ENCODE peak calls at places on chromosomes 6 and 20, in nine cellular contexts. J is IMR-90, W is AG04450, U is fibroblast of lung, R is K562, L is pancreas, C is tibial artery, P is prostate gland, Y is cardiac fibroblast. K is an unnamed sample.

GRCh38 chr6:44697333-44697732 is 309.8 kb downstream of the CDC5L start:
- DNase-seq in J (no peak), W (no peak), U (peak; percentile 16), R (no peak), L (no peak), C (no peak), P (no peak), Y (peak; percentile 49), K (no peak)

GRCh38 chr6:90080876-90081464 is 186.7 kb downstream of the GJA10 start:
- DNase-seq in J (no peak), W (no peak), U (no peak), R (no peak), L (no peak), C (no peak), P (no peak), Y (no peak), K (no peak)

GRCh38 chr20:39909447-39909846 is 779.6 kb downstream of the MAFB start:
- DNase-seq in J (no peak), W (no peak), U (no peak), R (no peak), L (no peak), C (peak; percentile 54), P (no peak), Y (no peak), K (no peak)

GRCh38 chr6:137112067-137112355 is 61.4 kb downstream of the IL22RA2 start:
- DNase-seq in J (peak; percentile 36), W (no peak), U (peak; percentile 59), R (no peak), L (no peak), C (no peak), P (no peak), Y (peak; percentile 85), K (peak; percentile 13)

GRCh38 chr20:58229198-58229802 is 847 bp upstream of the ANKRD60 start:
- DNase-seq in J (peak; percentile 57), W (no peak), U (peak; percentile 17), R (no peak), L (no peak), C (no peak), P (no peak), Y (no peak), K (no peak)

GRCh38 chr6:109351231-109352132 is 30.8 kb downstream of the CD164 start:
- DNase-seq in J (no peak), W (no peak), U (peak; percentile 40), R (peak; percentile 68), L (no peak), C (peak; percentile 30), P (no peak), Y (peak; percentile 33), K (no peak)

GRCh38 chr20:48831702-48832422 is 4.1 kb upstream of the PREX1 start:
- DNase-seq in J (peak; percentile 39), W (no peak), U (peak; percentile 75), R (peak; percentile 40), L (no peak), C (peak; percentile 62), P (no peak), Y (peak; percentile 54), K (no peak)

GRCh38 chr6:37024665-37025337 is 19.3 kb downstream of the FGD2 start:
- DNase-seq in J (peak; percentile 14), W (no peak), U (no peak), R (no peak), L (no peak), C (no peak), P (peak; percentile 83), Y (no peak), K (no peak)

GRCh38 chr6:107264357-107264831 is 149.1 kb upstream of the BEND3 start:
- DNase-seq in J (peak; percentile 89), W (peak; percentile 55), U (peak; percentile 70), R (no peak), L (no peak), C (no peak), P (no peak), Y (peak; percentile 88), K (no peak)

GRCh38 chr6:26044140-26045045 is 42.8 kb upstream of the HFE start:
- DNase-seq in J (peak; percentile 20), W (no peak), U (peak; percentile 58), R (no peak), L (peak; percentile 78), C (no peak), P (peak; percentile 19), Y (peak; percentile 51), K (no peak)

GRCh38 chr6:41768545-41769308 is 11.0 kb downstream of the FRS3 start:
- DNase-seq in J (no peak), W (no peak), U (no peak), R (peak; percentile 81), L (no peak), C (no peak), P (peak; percentile 78), Y (no peak), K (no peak)

GRCh38 chr6:150072201-150072600 is 3.3 kb upstream of the ULBP3 start:
- DNase-seq in J (peak; percentile 16), W (no peak), U (peak; percentile 10), R (peak; percentile 87), L (peak; percentile 90), C (peak; percentile 40), P (peak; percentile 56), Y (peak; percentile 57), K (no peak)

GRCh38 chr20:35297153-35297552 is 4.9 kb upstream of the FAM83C start:
- DNase-seq in J (no peak), W (no peak), U (no peak), R (no peak), L (no peak), C (no peak), P (no peak), Y (no peak), K (no peak)

GRCh38 chr6:146813554-146813953 is 214.8 kb downstream of the ADGB start:
- DNase-seq in J (peak; percentile 32), W (no peak), U (peak; percentile 43), R (no peak), L (no peak), C (no peak), P (no peak), Y (peak; percentile 48), K (peak; percentile 1)

DNA sequence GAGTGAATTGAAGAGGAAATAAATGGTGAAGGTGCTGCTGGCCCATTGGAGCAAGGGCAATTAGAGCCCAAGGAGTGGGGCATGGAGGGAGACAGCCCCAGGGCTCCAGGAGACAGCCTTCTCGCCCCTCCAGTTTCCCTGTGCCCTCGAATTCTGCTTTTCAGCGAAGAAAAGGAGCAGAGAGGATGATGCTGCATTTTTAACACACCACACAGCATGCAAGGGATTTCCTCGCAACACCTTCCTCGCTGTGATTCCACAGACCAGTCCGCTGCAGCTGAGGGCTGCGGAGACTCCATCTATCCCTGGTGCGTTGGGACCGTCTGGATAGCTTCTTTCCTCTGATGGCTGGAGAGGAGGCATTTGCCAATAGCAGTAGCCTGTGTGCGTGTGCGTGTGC is 41.7 kb downstream of the PTCHD4 start:
- DNase-seq in J (peak; percentile 4), W (no peak), U (peak; percentile 31), R (no peak), L (no peak), C (no peak), P (no peak), Y (no peak), K (no peak)
- H3K4me3 ChIP-seq in J (no peak overlapping the region), W (no peak overlapping the region), U (no peak overlapping the region), R (no peak overlapping the region), L (no peak overlapping the region), C (no peak overlapping the region), P (no peak overlapping the region), Y (no peak overlapping the region), K (no peak overlapping the region)

GRCh38 chr6:28756555-28756918 is 167.2 kb downstream of the TRIM27 start:
- DNase-seq in J (no peak), W (no peak), U (no peak), R (peak; percentile 22), L (no peak), C (no peak), P (no peak), Y (no peak), K (no peak)
- TF ChIP-seq CTCF in J (no peak), W (no peak), U (no peak), R (no peak), L (no peak), C (no peak), P (no peak), Y (no peak), K (no peak)

GRCh38 chr6:13471184-13471583 is 16.2 kb downstream of the GFOD1 start:
- DNase-seq in J (no peak), W (no peak), U (no peak), R (no peak), L (no peak), C (no peak), P (no peak), Y (no peak), K (no peak)

GRCh38 chr6:13468839-13469238 is 18.6 kb downstream of the GFOD1 start:
- DNase-seq in J (no peak), W (no peak), U (no peak), R (no peak), L (no peak), C (no peak), P (no peak), Y (no peak), K (no peak)

GRCh38 chr6:13472099-13472498 is 15.3 kb downstream of the GFOD1 start:
- DNase-seq in J (peak; percentile 30), W (no peak), U (peak; percentile 85), R (no peak), L (no peak), C (no peak), P (no peak), Y (no peak), K (peak; percentile 75)

GRCh38 chr6:13470240-13471140 is 16.9 kb downstream of the GFOD1 start:
- DNase-seq in J (no peak), W (no peak), U (no peak), R (no peak), L (no peak), C (no peak), P (no peak), Y (no peak), K (no peak)

DNA sequence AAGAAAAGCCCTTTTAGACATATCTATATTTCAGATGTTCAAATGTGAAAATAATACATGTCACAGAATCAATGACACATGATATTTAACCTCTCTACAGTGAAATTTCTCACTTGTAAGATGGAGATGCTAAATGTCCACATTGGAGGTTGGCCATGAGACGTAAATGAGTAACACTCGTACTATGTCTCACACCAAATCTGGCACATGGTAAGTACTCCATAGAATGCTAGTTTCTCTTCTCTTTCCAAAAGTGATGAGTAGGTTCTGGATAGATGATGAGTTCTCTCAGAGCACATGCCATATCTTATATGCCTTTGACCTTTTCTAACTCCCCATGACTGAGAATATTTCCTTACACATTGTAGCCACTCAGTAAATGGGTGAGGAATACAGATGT is 17.7 kb downstream of the GFOD1 start:
- DNase-seq in J (no peak), W (no peak), U (no peak), R (no peak), L (no peak), C (no peak), P (no peak), Y (no peak), K (no peak)
- H3K4me3 ChIP-seq in J (no peak overlapping the region), W (no peak overlapping the region), U (no peak overlapping the region), R (no peak overlapping the region), L (no peak overlapping the region), C (no peak overlapping the region), P (no peak overlapping the region), Y (no peak overlapping the region), K (no peak overlapping the region)

GRCh38 chr6:112282217-112282616 is 27.9 kb upstream of the LAMA4 start:
- DNase-seq in J (peak; percentile 97), W (peak; percentile 82), U (peak; percentile 98), R (no peak), L (no peak), C (peak; percentile 59), P (no peak), Y (peak; percentile 84), K (peak; percentile 59)
- TF ChIP-seq CTCF in J (peak; percentile 54), W (peak; percentile 51), U (peak; percentile 34), R (no peak), L (no peak), C (peak; percentile 44), P (no peak), Y (peak; percentile 45), K (peak; percentile 50)

K was measured in astrocyte of the cerebellum.